ENCODE peak calls at places on chromosomes 13 and 19, in four cellular contexts. W is K562, Z is GM12878, X is HL-60. C is an unnamed sample.

GRCh38 chr19:49489601-49490167 is 2.3 kb downstream of the RPL13A start:
- DNase-seq in W (peak; percentile 44), Z (no peak), X (peak; percentile 67), C (no peak)

GRCh38 chr19:42028304-42029216 is 34.5 kb upstream of the ATP1A3 start:
- DNase-seq in W (peak; percentile 77), Z (no peak), X (no peak), C (no peak)

GRCh38 chr13:91045351-91046034 is 302.0 kb upstream of the MIR17HG start:
- DNase-seq in W (no peak), Z (no peak), X (no peak), C (no peak)

GRCh38 chr19:10517361-10517759 is at the start of gene S1PR5:
- DNase-seq in W (peak; percentile 70), Z (no peak), X (no peak), C (no peak)

GRCh38 chr13:113421673-113422270 is 31.5 kb downstream of the ADPRHL1 start:
- DNase-seq in W (no peak), Z (no peak), X (no peak), C (no peak)

GRCh38 chr19:50332264-50333038 is 3.3 kb upstream of the KCNC3 start:
- DNase-seq in W (no peak), Z (no peak), X (no peak), C (no peak)

GRCh38 chr13:19597523-19597922 is 35.9 kb upstream of the MPHOSPH8 start:
- DNase-seq in W (no peak), Z (no peak), X (no peak), C (no peak)

GRCh38 chr13:20983386-20983785 is 78.0 kb downstream of the LATS2 start:
- DNase-seq in W (no peak), Z (no peak), X (no peak), C (no peak)

GRCh38 chr19:44585371-44586141 is 27.8 kb upstream of the IGSF23 start:
- DNase-seq in W (no peak), Z (no peak), X (no peak), C (no peak)

GRCh38 chr13:113584870-113585671 is 518 bp downstream of the TFDP1 start:
- DNase-seq in W (peak; percentile 52), Z (no peak), X (no peak), C (peak; percentile 62)

GRCh38 chr13:86051134-86052103 is 252.2 kb upstream of the SLITRK6 start:
- DNase-seq in W (no peak), Z (no peak), X (no peak), C (no peak)

GRCh38 chr13:101763191-101763590 is 310.7 kb downstream of the ITGBL1 start:
- DNase-seq in W (no peak), Z (no peak), X (no peak), C (no peak)

GRCh38 chr13:20359335-20359734 is 127.2 kb upstream of the GJB6 start:
- DNase-seq in W (no peak), Z (no peak), X (no peak), C (no peak)

GRCh38 chr19:3507371-3508120 is 1.4 kb downstream of the FZR1 start:
- DNase-seq in W (peak; percentile 54), Z (no peak), X (no peak), C (no peak)

GRCh38 chr13:32455594-32455903 is 27.6 kb upstream of the N4BP2L1 start:
- DNase-seq in W (no peak), Z (no peak), X (no peak), C (no peak)

GRCh38 chr13:76116931-76117330 is 480.8 kb downstream of the LMO7 start:
- DNase-seq in W (no peak), Z (no peak), X (no peak), C (no peak)

GRCh38 chr13:28718538-28719226 is at the start of gene SLC46A3:
- DNase-seq in W (peak; percentile 90), Z (peak; percentile 88), X (peak; percentile 79), C (peak; percentile 95)

GRCh38 chr13:28717170-28717569 is 1.6 kb downstream of the SLC46A3 start:
- DNase-seq in W (no peak), Z (no peak), X (no peak), C (no peak)

GRCh38 chr13:28718186-28718537 is 608 bp downstream of the SLC46A3 start:
- DNase-seq in W (no peak), Z (no peak), X (no peak), C (no peak)

GRCh38 chr13:28719227-28719562 is 425 bp upstream of the SLC46A3 start:
- DNase-seq in W (no peak), Z (no peak), X (no peak), C (no peak)

GRCh38 chr13:28719656-28720055 is 886 bp upstream of the SLC46A3 start:
- DNase-seq in W (no peak), Z (no peak), X (no peak), C (no peak)
- TF ChIP-seq SPI1 in W (no peak), Z (no peak), X (no peak), C (no peak)

GRCh38 chr19:5090780-5091575 is 122.1 kb downstream of the KDM4B start:
- DNase-seq in W (peak; percentile 87), Z (no peak), X (no peak), C (no peak)
- TF ChIP-seq SPI1 in W (no peak), Z (no peak), X (no peak), C (no peak)

GRCh38 chr19:19900124-19900523 is 622 bp upstream of the ZNF93 start:
- DNase-seq in W (peak; percentile 27), Z (no peak), X (peak; percentile 13), C (no peak)
- TF ChIP-seq SPI1 in W (no peak), Z (no peak), X (no peak), C (no peak)

GRCh38 chr19:15631817-15632216 is 8.9 kb upstream of the CYP4F3 start:
- DNase-seq in W (peak; percentile 87), Z (peak; percentile 3), X (peak; percentile 39), C (peak; percentile 24)
- TF ChIP-seq SPI1 in W (no peak), Z (no peak), X (no peak), C (no peak)